ENCODE peak calls at places on chromosomes 6 and 20, in seven cellular contexts. One of them, this sample, is unnamed. For H3K36me3 and H3K27me3, the result is how much of the 10 kb centered on the place peaks cover.

GRCh38 chr6:107082045-107082444 is 33.3 kb downstream of the BEND3 start:
- DNase-seq in lower lobe of right lung: no peak
- DNase-seq in thoracic aorta: no peak
- DNase-seq in fibroblast of lung: no peak
- DNase-seq in psoas muscle: no peak
- DNase-seq in SK-N-SH: no peak
- DNase-seq in brain microvascular endothelial cell: no peak
- DNase-seq in this sample: no peak

GRCh38 chr6:2861071-2861821 is 19.6 kb upstream of the SERPINB1 start:
- DNase-seq in lower lobe of right lung: no peak
- DNase-seq in thoracic aorta: no peak
- DNase-seq in fibroblast of lung: no peak
- DNase-seq in psoas muscle: no peak
- DNase-seq in SK-N-SH: no peak
- DNase-seq in brain microvascular endothelial cell: no peak
- DNase-seq in this sample: no peak

GRCh38 chr6:12594541-12594893 is 122.0 kb upstream of the PHACTR1 start:
- DNase-seq in lower lobe of right lung: no peak
- DNase-seq in thoracic aorta: no peak
- DNase-seq in fibroblast of lung: no peak
- DNase-seq in psoas muscle: no peak
- DNase-seq in SK-N-SH: no peak
- DNase-seq in brain microvascular endothelial cell: no peak
- DNase-seq in this sample: no peak

GRCh38 chr20:7010584-7010983 is 243.1 kb downstream of the BMP2 start:
- DNase-seq in lower lobe of right lung: no peak
- DNase-seq in thoracic aorta: no peak
- DNase-seq in fibroblast of lung: peak
- DNase-seq in psoas muscle: no peak
- DNase-seq in SK-N-SH: no peak
- DNase-seq in brain microvascular endothelial cell: no peak
- DNase-seq in this sample: no peak

GRCh38 chr6:145727817-145728388 is 7.4 kb downstream of the EPM2A start:
- DNase-seq in lower lobe of right lung: no peak
- DNase-seq in thoracic aorta: no peak
- DNase-seq in fibroblast of lung: no peak
- DNase-seq in psoas muscle: no peak
- DNase-seq in SK-N-SH: no peak
- DNase-seq in brain microvascular endothelial cell: no peak
- DNase-seq in this sample: no peak

GRCh38 chr6:112253842-112254816 is at the start of gene LAMA4:
- DNase-seq in lower lobe of right lung: peak
- DNase-seq in thoracic aorta: no peak
- DNase-seq in fibroblast of lung: peak
- DNase-seq in psoas muscle: peak
- DNase-seq in SK-N-SH: peak
- DNase-seq in brain microvascular endothelial cell: peak
- DNase-seq in this sample: no peak

GRCh38 chr20:57941121-57941522 is 231.3 kb upstream of the PMEPA1 start:
- DNase-seq in lower lobe of right lung: no peak
- DNase-seq in thoracic aorta: no peak
- DNase-seq in fibroblast of lung: no peak
- DNase-seq in psoas muscle: no peak
- DNase-seq in SK-N-SH: no peak
- DNase-seq in brain microvascular endothelial cell: no peak
- DNase-seq in this sample: no peak

GRCh38 chr20:34569598-34569997 is 11.1 kb downstream of the MAP1LC3A start:
- DNase-seq in lower lobe of right lung: no peak
- DNase-seq in thoracic aorta: no peak
- DNase-seq in fibroblast of lung: no peak
- DNase-seq in psoas muscle: no peak
- DNase-seq in SK-N-SH: no peak
- DNase-seq in brain microvascular endothelial cell: no peak
- DNase-seq in this sample: no peak

GRCh38 chr20:38050691-38051090 is 17.1 kb downstream of the RPRD1B start:
- DNase-seq in lower lobe of right lung: no peak
- DNase-seq in thoracic aorta: no peak
- DNase-seq in fibroblast of lung: peak
- DNase-seq in psoas muscle: no peak
- DNase-seq in SK-N-SH: no peak
- DNase-seq in brain microvascular endothelial cell: no peak
- DNase-seq in this sample: no peak

GRCh38 chr20:38049800-38050199 is 16.3 kb downstream of the RPRD1B start:
- DNase-seq in lower lobe of right lung: no peak
- DNase-seq in thoracic aorta: no peak
- DNase-seq in fibroblast of lung: peak
- DNase-seq in psoas muscle: no peak
- DNase-seq in SK-N-SH: no peak
- DNase-seq in brain microvascular endothelial cell: peak
- DNase-seq in this sample: no peak

GRCh38 chr20:38043512-38044300 is 10.2 kb downstream of the RPRD1B start:
- DNase-seq in lower lobe of right lung: no peak
- DNase-seq in thoracic aorta: no peak
- DNase-seq in fibroblast of lung: peak
- DNase-seq in psoas muscle: peak
- DNase-seq in SK-N-SH: no peak
- DNase-seq in brain microvascular endothelial cell: peak
- DNase-seq in this sample: no peak

GRCh38 chr20:38044685-38045084 is 11.1 kb downstream of the RPRD1B start:
- DNase-seq in lower lobe of right lung: no peak
- DNase-seq in thoracic aorta: no peak
- DNase-seq in fibroblast of lung: no peak
- DNase-seq in psoas muscle: no peak
- DNase-seq in SK-N-SH: no peak
- DNase-seq in brain microvascular endothelial cell: no peak
- DNase-seq in this sample: no peak

DNA sequence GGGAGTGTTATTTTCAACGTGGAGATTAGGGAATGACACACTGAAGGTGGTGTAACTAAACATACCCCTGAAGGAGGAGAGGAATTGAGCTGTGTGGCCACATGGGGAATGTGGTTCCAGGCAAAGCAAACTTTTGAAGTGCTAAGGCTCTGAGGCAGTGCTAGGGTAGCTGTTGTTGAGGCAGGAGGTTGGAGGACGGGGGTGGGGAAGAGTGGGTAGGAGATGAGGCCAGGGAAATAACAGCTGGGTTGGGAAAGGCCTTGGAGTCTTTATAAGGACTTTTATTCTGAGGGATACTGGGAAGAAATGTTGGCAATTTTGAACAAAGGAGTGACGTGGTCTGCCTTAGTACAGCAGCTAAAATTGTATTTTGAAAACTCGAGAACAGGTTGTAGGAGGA is 13.0 kb downstream of the RPRD1B start:
- DNase-seq in lower lobe of right lung: no peak
- DNase-seq in thoracic aorta: no peak
- DNase-seq in fibroblast of lung: no peak
- DNase-seq in psoas muscle: peak
- DNase-seq in SK-N-SH: no peak
- DNase-seq in brain microvascular endothelial cell: no peak
- DNase-seq in this sample: no peak
- H3K36me3 ChIP-seq in lower lobe of right lung: half or more
- H3K36me3 ChIP-seq in thoracic aorta: under half
- H3K36me3 ChIP-seq in fibroblast of lung: under half
- H3K36me3 ChIP-seq in psoas muscle: under half
- H3K36me3 ChIP-seq in SK-N-SH: half or more
- H3K36me3 ChIP-seq in brain microvascular endothelial cell: under half
- H3K36me3 ChIP-seq in this sample: half or more

GRCh38 chr20:13221673-13222318 is 722 bp downstream of the ISM1 start:
- DNase-seq in lower lobe of right lung: peak
- DNase-seq in thoracic aorta: no peak
- DNase-seq in fibroblast of lung: peak
- DNase-seq in psoas muscle: peak
- DNase-seq in SK-N-SH: peak
- DNase-seq in brain microvascular endothelial cell: peak
- DNase-seq in this sample: peak
- H3K27me3 ChIP-seq in lower lobe of right lung: under half
- H3K27me3 ChIP-seq in thoracic aorta: under half
- H3K27me3 ChIP-seq in fibroblast of lung: under half
- H3K27me3 ChIP-seq in psoas muscle: under half
- H3K27me3 ChIP-seq in SK-N-SH: under half
- H3K27me3 ChIP-seq in brain microvascular endothelial cell: under half
- H3K27me3 ChIP-seq in this sample: under half

DNA sequence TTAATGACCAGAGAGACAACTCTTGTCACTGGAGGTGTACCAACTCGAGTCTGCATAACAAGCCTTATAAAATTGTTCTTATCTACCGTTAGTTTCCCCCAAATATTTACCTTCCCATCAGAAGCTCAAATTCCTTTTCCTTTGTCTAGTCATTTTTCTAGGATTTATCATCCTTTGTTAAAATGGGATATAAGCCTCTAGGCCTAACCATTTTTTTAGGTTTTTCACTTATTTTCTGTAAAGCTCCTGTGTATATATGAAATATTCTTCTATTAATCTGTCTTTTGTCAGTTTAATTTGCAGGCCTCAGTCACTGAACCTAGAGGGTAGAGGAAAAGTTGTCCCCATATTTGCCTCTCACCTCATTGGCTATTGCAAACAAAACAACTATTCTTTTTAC is 99.6 kb upstream of the TNFAIP3 start:
- DNase-seq in lower lobe of right lung: no peak
- DNase-seq in thoracic aorta: no peak
- DNase-seq in fibroblast of lung: no peak
- DNase-seq in psoas muscle: no peak
- DNase-seq in SK-N-SH: no peak
- DNase-seq in brain microvascular endothelial cell: no peak
- DNase-seq in this sample: no peak
- H3K27ac ChIP-seq in lower lobe of right lung: no peak
- H3K27ac ChIP-seq in thoracic aorta: no peak
- H3K27ac ChIP-seq in fibroblast of lung: no peak
- H3K27ac ChIP-seq in psoas muscle: no peak
- H3K27ac ChIP-seq in SK-N-SH: no peak
- H3K27ac ChIP-seq in brain microvascular endothelial cell: peak
- H3K27ac ChIP-seq in this sample: peak

GRCh38 chr6:163564536-163564935 is 150.0 kb downstream of the QKI start:
- DNase-seq in lower lobe of right lung: no peak
- DNase-seq in thoracic aorta: no peak
- DNase-seq in fibroblast of lung: no peak
- DNase-seq in psoas muscle: no peak
- DNase-seq in SK-N-SH: no peak
- DNase-seq in brain microvascular endothelial cell: no peak
- DNase-seq in this sample: no peak

GRCh38 chr6:163563303-163563702 is 148.8 kb downstream of the QKI start:
- DNase-seq in lower lobe of right lung: no peak
- DNase-seq in thoracic aorta: no peak
- DNase-seq in fibroblast of lung: peak
- DNase-seq in psoas muscle: no peak
- DNase-seq in SK-N-SH: no peak
- DNase-seq in brain microvascular endothelial cell: no peak
- DNase-seq in this sample: no peak

GRCh38 chr6:163566056-163566455 is 151.5 kb downstream of the QKI start:
- DNase-seq in lower lobe of right lung: no peak
- DNase-seq in thoracic aorta: no peak
- DNase-seq in fibroblast of lung: no peak
- DNase-seq in psoas muscle: no peak
- DNase-seq in SK-N-SH: no peak
- DNase-seq in brain microvascular endothelial cell: no peak
- DNase-seq in this sample: no peak

GRCh38 chr6:163568275-163568674 is 153.8 kb downstream of the QKI start:
- DNase-seq in lower lobe of right lung: no peak
- DNase-seq in thoracic aorta: no peak
- DNase-seq in fibroblast of lung: no peak
- DNase-seq in psoas muscle: no peak
- DNase-seq in SK-N-SH: no peak
- DNase-seq in brain microvascular endothelial cell: no peak
- DNase-seq in this sample: no peak

GRCh38 chr6:163565140-163565539 is 150.6 kb downstream of the QKI start:
- DNase-seq in lower lobe of right lung: no peak
- DNase-seq in thoracic aorta: no peak
- DNase-seq in fibroblast of lung: peak
- DNase-seq in psoas muscle: no peak
- DNase-seq in SK-N-SH: no peak
- DNase-seq in brain microvascular endothelial cell: peak
- DNase-seq in this sample: no peak
- H3K36me3 ChIP-seq in lower lobe of right lung: half or more
- H3K36me3 ChIP-seq in thoracic aorta: under half
- H3K36me3 ChIP-seq in fibroblast of lung: under half
- H3K36me3 ChIP-seq in psoas muscle: under half
- H3K36me3 ChIP-seq in SK-N-SH: under half
- H3K36me3 ChIP-seq in brain microvascular endothelial cell: under half
- H3K36me3 ChIP-seq in this sample: under half